ENCODE peak calls at places on chromosomes 7 and 10, in six cellular contexts. R is pons, Y is SJSA1, I is LoVo, G is HT-29, W is anterior cingulate cortex. Q is an unnamed sample.

GRCh38 chr7:112202819-112203218 is 3.4 kb downstream of the DOCK4 start:
- DNase-seq in G (peak; percentile 54), Y (no peak), R (peak; percentile 70), W (no peak), I (peak; percentile 25), Q (no peak)

GRCh38 chr7:7247658-7248057 is 65.3 kb downstream of the C1GALT1 start:
- DNase-seq in I (no peak), Y (no peak), R (no peak), G (no peak), W (no peak), Q (no peak)

GRCh38 chr7:69403169-69403568 is 195.1 kb upstream of the AUTS2 start:
- DNase-seq in I (no peak), Y (no peak), R (peak; percentile 35), G (peak; percentile 4), W (no peak), Q (peak; percentile 6)

GRCh38 chr7:2006231-2006771 is 226.4 kb downstream of the MAD1L1 start:
- DNase-seq in Y (no peak), W (no peak), R (no peak), G (no peak), I (no peak), Q (no peak)

GRCh38 chr10:133001114-133001513 is 58.7 kb upstream of the CFAP46 start:
- DNase-seq in I (no peak), W (no peak), G (no peak), Y (no peak), R (no peak), Q (no peak)

GRCh38 chr7:26724795-26725194 is 139.6 kb downstream of the SKAP2 start:
- DNase-seq in G (no peak), I (no peak), W (no peak), R (no peak), Y (no peak), Q (no peak)

GRCh38 chr10:15860692-15861201 is 440 bp upstream of the MINDY3 start:
- DNase-seq in G (no peak), W (no peak), Y (no peak), I (no peak), R (no peak), Q (no peak)

GRCh38 chr7:7768977-7769376 is 50.6 kb upstream of the RPA3 start:
- DNase-seq in Y (no peak), W (no peak), R (no peak), G (no peak), I (no peak), Q (no peak)

GRCh38 chr10:85602713-85603112 is 763.9 kb downstream of the GRID1 start:
- DNase-seq in I (no peak), R (no peak), G (no peak), Y (peak; percentile 19), W (no peak), Q (no peak)

GRCh38 chr7:80215734-80216133 is 81.1 kb downstream of the GNAI1 start:
- DNase-seq in W (no peak), Y (no peak), R (no peak), I (no peak), G (no peak), Q (no peak)

GRCh38 chr7:96508371-96508770 is 186.5 kb upstream of the SLC25A13 start:
- DNase-seq in Y (no peak), R (no peak), W (no peak), G (no peak), I (no peak), Q (no peak)

GRCh38 chr7:134905375-134905774 is 80.9 kb upstream of the AGBL3 start:
- DNase-seq in W (peak; percentile 10), I (no peak), G (no peak), R (no peak), Y (no peak), Q (no peak)

GRCh38 chr10:114498413-114499111 is 94.3 kb upstream of the AFAP1L2 start:
- DNase-seq in G (no peak), W (no peak), I (no peak), R (no peak), Y (no peak), Q (no peak)

GRCh38 chr7:77651544-77652162 is 44.6 kb upstream of the RSBN1L start:
- DNase-seq in W (peak; percentile 20), I (peak; percentile 44), G (peak; percentile 79), Y (peak; percentile 26), R (peak; percentile 62), Q (peak; percentile 21)

GRCh38 chr10:127500098-127500497 is 49.0 kb upstream of the NPS start:
- DNase-seq in G (no peak), Y (no peak), I (no peak), W (no peak), R (no peak), Q (no peak)

GRCh38 chr7:11716185-11716584 is 115.8 kb downstream of the THSD7A start:
- DNase-seq in R (no peak), I (peak; percentile 62), Y (peak; percentile 79), W (no peak), G (peak; percentile 52), Q (no peak)

Q was measured in putamen.